ENCODE peak calls at places on chromosomes 16 and 17, in seven cellular contexts. L, S, J, Y, R, I and W are unnamed samples.

GRCh38 chr16:85819245-85819644 is 19.8 kb downstream of the COX4I1 start:
- DNase-seq in J (peak; percentile 87), Y (peak; percentile 89), S (peak; percentile 77), R (peak; percentile 92), I (peak; percentile 91), L (peak; percentile 98), W (no peak)

GRCh38 chr17:74213897-74214386 is 571 bp downstream of the TTYH2 start:
- DNase-seq in L (peak; percentile 74), I (peak; percentile 39), R (no peak), J (no peak), S (no peak), Y (no peak), W (no peak)

GRCh38 chr17:1604831-1605528 is 23.7 kb downstream of the SLC43A2 start:
- DNase-seq in R (no peak), S (no peak), J (peak; percentile 80), I (peak; percentile 52), Y (no peak), L (no peak), W (no peak)

GRCh38 chr16:10827691-10828341 is 9.2 kb upstream of the TVP23A start:
- DNase-seq in I (no peak), J (peak; percentile 97), S (peak; percentile 95), L (no peak), R (no peak), Y (no peak), W (no peak)

GRCh38 chr17:73767696-73768095 is 123.5 kb upstream of the SDK2 start:
- DNase-seq in Y (no peak), L (no peak), R (no peak), S (no peak), J (no peak), I (no peak), W (no peak)

GRCh38 chr16:11916524-11917285 is 949 bp upstream of the GSPT1 start:
- DNase-seq in L (peak; percentile 55), I (no peak), J (no peak), R (peak; percentile 47), S (peak; percentile 81), Y (no peak), W (no peak)

GRCh38 chr17:57356153-57356721 is 99.9 kb downstream of the MSI2 start:
- DNase-seq in S (no peak), J (no peak), Y (no peak), R (no peak), L (no peak), I (no peak), W (no peak)

GRCh38 chr16:63672493-63672892 is 1449.4 kb downstream of the CDH11 start:
- DNase-seq in Y (no peak), I (no peak), L (no peak), R (no peak), S (no peak), J (no peak), W (no peak)

GRCh38 chr16:81601008-81601428 is 156.4 kb downstream of the CMIP start:
- DNase-seq in J (peak; percentile 37), R (no peak), L (no peak), Y (no peak), S (peak; percentile 81), I (no peak), W (no peak)

GRCh38 chr16:19517424-19518089 is 4.3 kb downstream of the GDE1 start:
- DNase-seq in R (no peak), L (no peak), S (peak; percentile 62), I (no peak), J (no peak), Y (no peak), W (no peak)

GRCh38 chr17:8116779-8117178 is 1.5 kb downstream of the ALOXE3 start:
- DNase-seq in S (no peak), I (no peak), L (no peak), R (no peak), Y (no peak), J (no peak), W (no peak)
- H3K9ac ChIP-seq in S (no peak overlapping the region), I (no peak overlapping the region), L (no peak overlapping the region), R (no peak overlapping the region), Y (no peak overlapping the region), J (no peak overlapping the region), W (no peak overlapping the region)

DNA sequence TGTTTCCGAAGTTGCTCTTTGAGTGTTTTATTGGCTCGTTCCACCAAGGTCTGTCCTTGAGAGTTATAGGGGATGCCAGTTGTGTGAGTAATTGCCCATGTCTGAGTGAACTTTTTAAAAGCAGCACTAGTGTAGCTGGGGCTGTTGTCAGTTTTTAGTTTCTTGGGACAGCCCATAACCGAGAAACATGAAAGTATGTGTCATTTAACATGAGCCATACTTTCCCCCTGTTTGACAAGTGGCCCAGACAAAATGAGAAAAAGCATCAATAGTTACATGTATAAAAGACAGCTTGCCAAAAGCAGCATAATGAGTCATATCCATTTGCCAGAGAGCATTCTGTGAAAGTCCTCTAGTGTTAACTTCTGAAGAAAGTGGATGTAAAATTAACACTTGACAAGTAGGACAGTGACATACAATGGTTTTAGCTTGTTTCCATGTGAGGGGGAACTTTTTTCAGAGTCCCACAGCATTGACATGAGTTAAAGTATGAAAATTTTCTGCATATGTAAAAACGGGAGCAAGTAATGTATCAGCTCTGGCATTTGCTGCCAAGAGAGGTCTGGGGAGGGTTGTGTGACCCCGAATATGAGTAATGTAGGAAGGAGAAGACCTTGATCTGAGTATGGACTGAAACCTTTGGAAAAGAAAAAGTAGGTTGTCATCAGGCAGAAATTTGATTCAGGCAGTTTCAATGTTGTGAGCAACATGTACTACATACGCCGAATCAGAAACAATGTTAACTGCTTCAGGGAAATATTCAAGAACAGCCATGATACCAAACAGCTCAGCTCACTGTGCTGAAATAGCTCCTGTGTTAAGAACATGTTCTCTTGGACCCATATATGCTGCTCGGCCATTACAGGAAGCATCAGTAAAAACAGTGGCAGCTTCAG is 56.8 kb upstream of the ARL4D start:
- DNase-seq in J (no peak), S (peak; percentile 69), I (no peak), L (no peak), Y (no peak), R (no peak), W (no peak)
- H3K9ac ChIP-seq in J (no peak overlapping the region), S (no peak overlapping the region), I (no peak overlapping the region), L (no peak overlapping the region), Y (no peak overlapping the region), R (no peak overlapping the region), W (no peak overlapping the region)

GRCh38 chr17:83099570-83100181 is 20.3 kb downstream of the METRNL start:
- DNase-seq in I (peak; percentile 32), J (peak; percentile 95), Y (no peak), S (peak; percentile 80), L (no peak), R (no peak), W (no peak)

GRCh38 chr17:83098241-83099085 is 19.1 kb downstream of the METRNL start:
- DNase-seq in R (no peak), Y (no peak), S (peak; percentile 75), L (no peak), I (peak; percentile 34), J (peak; percentile 79), W (no peak)

GRCh38 chr17:83100220-83100852 is 20.9 kb downstream of the METRNL start:
- DNase-seq in Y (no peak), R (no peak), S (peak; percentile 70), I (no peak), L (no peak), J (peak; percentile 89), W (no peak)

GRCh38 chr17:83097831-83098230 is 18.4 kb downstream of the METRNL start:
- DNase-seq in I (no peak), L (no peak), R (no peak), J (peak; percentile 82), S (no peak), Y (no peak), W (no peak)

DNA sequence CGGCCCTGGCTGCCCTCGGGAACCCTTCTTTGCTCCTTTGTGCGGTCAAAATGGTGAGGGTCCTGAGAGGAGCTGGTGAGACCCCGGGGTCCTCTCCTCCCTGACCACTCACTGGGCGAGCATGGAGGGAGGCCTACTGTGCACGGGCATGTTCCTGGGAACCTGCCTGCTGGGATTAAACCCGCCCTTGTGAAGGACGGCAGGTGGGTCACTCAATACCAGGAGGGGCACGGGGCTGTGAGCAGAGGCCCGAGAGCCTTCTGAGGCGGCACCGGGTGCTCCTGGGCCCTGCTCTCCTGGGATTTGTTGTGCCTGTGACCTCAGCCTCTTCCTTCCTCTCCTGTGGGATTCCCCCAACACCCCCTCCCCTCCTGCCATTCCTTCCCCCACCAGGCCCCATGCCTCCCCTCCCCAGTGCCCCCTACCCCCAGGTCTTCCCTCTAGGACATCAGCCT is 19.7 kb downstream of the METRNL start:
- DNase-seq in L (no peak), J (no peak), I (no peak), Y (no peak), S (peak; percentile 53), R (no peak), W (no peak)
- H3K9ac ChIP-seq in L (no peak overlapping the region), J (no peak overlapping the region), I (no peak overlapping the region), Y (no peak overlapping the region), S (peak overlapping the region; percentile 77), R (no peak overlapping the region), W (no peak overlapping the region)

DNA sequence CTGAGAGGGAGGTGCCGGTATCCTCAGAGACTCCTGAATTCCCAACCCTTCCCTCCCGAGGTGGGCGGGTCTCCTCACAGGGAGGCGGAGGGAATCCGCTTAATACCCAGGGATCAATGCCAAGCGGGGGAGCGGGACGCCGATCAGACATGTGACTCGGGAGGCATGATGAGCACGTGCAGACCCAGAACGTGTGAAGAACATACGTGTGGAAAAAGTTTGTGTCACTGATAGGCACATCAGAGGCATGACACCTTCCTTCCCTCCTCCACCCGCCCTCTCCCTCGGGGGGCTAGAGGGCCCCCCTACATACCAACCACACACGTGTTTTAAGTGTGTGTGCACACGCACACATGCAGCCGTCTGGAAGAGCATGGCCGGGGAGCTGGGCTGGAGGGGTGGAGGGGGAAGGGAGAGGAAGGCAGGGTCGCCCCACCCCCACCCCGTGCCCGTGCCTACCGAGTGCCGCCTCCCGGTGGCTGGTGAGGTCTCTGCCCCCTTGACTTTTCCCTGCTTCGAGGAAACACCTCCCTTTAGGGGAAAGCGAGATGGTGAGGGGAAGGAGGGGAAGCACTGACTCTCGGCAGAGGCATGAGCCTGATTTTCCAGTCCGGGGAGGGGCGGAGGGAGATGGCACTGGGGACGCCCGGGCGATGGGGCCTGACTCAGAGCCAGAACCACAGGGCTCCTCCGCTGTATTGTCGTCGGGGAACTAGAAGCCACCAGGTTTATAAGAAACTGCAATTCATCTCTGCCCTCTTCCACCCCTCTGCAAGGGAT is 12.1 kb upstream of the TBX21 start:
- DNase-seq in R (peak; percentile 77), S (peak; percentile 78), L (peak; percentile 83), Y (no peak), J (no peak), I (peak; percentile 48), W (no peak)
- H3K9ac ChIP-seq in R (no peak overlapping the region), S (no peak overlapping the region), L (no peak overlapping the region), Y (no peak overlapping the region), J (no peak overlapping the region), I (no peak overlapping the region), W (no peak overlapping the region)

GRCh38 chr17:76354747-76355310 is 1.1 kb upstream of the PRPSAP1 start:
- DNase-seq in J (no peak), S (peak; percentile 31), I (no peak), L (peak; percentile 73), R (peak; percentile 48), Y (no peak), W (no peak)
- H3K9ac ChIP-seq in J (no peak overlapping the region), S (peak overlapping the region; percentile 93), I (no peak overlapping the region), L (no peak overlapping the region), R (peak overlapping the region; percentile 1), Y (no peak overlapping the region), W (no peak overlapping the region)